ENCODE peak calls at places on chromosomes 2 and 18, in six cellular contexts. M is endodermal cell, K is suprapubic skin, R is dorsolateral prefrontal cortex, H is upper lobe of left lung, E is lung. S is an unnamed sample. For H3K27me3, the result is how much of the 10 kb centered on the place peaks cover.

GRCh38 chr2:96687266-96687665 is 44.7 kb downstream of the FER1L5 start:
- DNase-seq in H (no peak), E (no peak), K (no peak), R (peak), M (peak), S (no peak)

GRCh38 chr2:231549446-231550239 is 19.4 kb upstream of the NMUR1 start:
- DNase-seq in R (no peak), E (no peak), M (no peak), K (no peak), H (no peak), S (no peak)

GRCh38 chr2:80016166-80016565 is 288.4 kb downstream of the LRRTM1 start:
- DNase-seq in E (no peak), M (no peak), K (no peak), H (no peak), R (no peak), S (no peak)

GRCh38 chr2:98882368-98882767 is 53.7 kb downstream of the CRACDL start:
- DNase-seq in M (no peak), K (no peak), R (no peak), H (no peak), E (no peak), S (no peak)

GRCh38 chr2:44620189-44620990 is 258.6 kb downstream of the CAMKMT start:
- DNase-seq in M (no peak), H (no peak), R (no peak), K (no peak), E (no peak), S (no peak)

GRCh38 chr2:27306657-27307544 is 1.3 kb downstream of the UCN start:
- DNase-seq in E (no peak), R (no peak), M (peak), H (no peak), K (no peak), S (no peak)

GRCh38 chr2:220837226-220837625 is 734.9 kb downstream of the EPHA4 start:
- DNase-seq in K (no peak), R (no peak), E (no peak), H (no peak), M (peak), S (no peak)

GRCh38 chr2:4962419-4962818 is 729.8 kb upstream of the SOX11 start:
- DNase-seq in M (no peak), K (no peak), H (no peak), E (no peak), R (no peak), S (no peak)

GRCh38 chr2:206456078-206456769 is 12.9 kb downstream of the ADAM23 start:
- DNase-seq in R (no peak), K (no peak), E (no peak), H (no peak), M (no peak), S (no peak)

GRCh38 chr2:98293003-98293402 is 53.3 kb upstream of the CNGA3 start:
- DNase-seq in R (no peak), H (no peak), E (no peak), M (no peak), K (no peak), S (no peak)

GRCh38 chr2:73291461-73292315 is 1.7 kb downstream of the EGR4 start:
- DNase-seq in K (no peak), M (peak), R (no peak), E (no peak), H (no peak), S (no peak)

GRCh38 chr2:26709323-26710110 is 17.0 kb downstream of the KCNK3 start:
- DNase-seq in E (no peak), M (no peak), K (no peak), R (no peak), H (no peak), S (no peak)

GRCh38 chr2:83536489-83537020 is 922.5 kb downstream of the SUCLG1 start:
- DNase-seq in E (no peak), H (no peak), R (no peak), K (no peak), M (no peak), S (no peak)

GRCh38 chr2:137091704-137092103 is 326.4 kb downstream of the THSD7B start:
- DNase-seq in M (no peak), K (no peak), E (no peak), H (no peak), R (no peak), S (no peak)

GRCh38 chr2:163348843-163349395 is 386.9 kb downstream of the FIGN start:
- DNase-seq in R (no peak), K (no peak), H (no peak), E (no peak), M (peak), S (no peak)

GRCh38 chr2:161134547-161135518 is 25.4 kb upstream of the TANK start:
- DNase-seq in K (no peak), H (peak), E (no peak), M (no peak), R (no peak), S (no peak)

GRCh38 chr2:46802665-46803550 is 112.7 kb downstream of the MCFD2 start:
- DNase-seq in R (no peak), E (peak), H (no peak), K (no peak), M (peak), S (no peak)

GRCh38 chr2:9752441-9753275 is 90.6 kb upstream of the TAF1B start:
- DNase-seq in R (no peak), E (no peak), K (no peak), H (peak), M (no peak), S (peak)

GRCh38 chr2:8622199-8622911 is 59.5 kb upstream of the ID2 start:
- DNase-seq in E (no peak), H (no peak), K (peak), R (no peak), M (no peak), S (no peak)

GRCh38 chr2:138030459-138030858 is 66.2 kb downstream of the HNMT start:
- DNase-seq in M (no peak), H (no peak), R (no peak), E (no peak), K (no peak), S (no peak)

GRCh38 chr18:80171190-80171872 is 62.3 kb downstream of the ADNP2 start:
- DNase-seq in H (no peak), R (peak), M (peak), E (no peak), K (no peak), S (peak)

GRCh38 chr2:1972428-1972827 is 228.1 kb upstream of the PXDN start:
- DNase-seq in M (no peak), E (no peak), R (peak), K (no peak), H (no peak), S (no peak)

GRCh38 chr18:22349317-22349898 is 68.3 kb downstream of the CTAGE1 start:
- DNase-seq in E (no peak), M (no peak), H (no peak), R (no peak), K (no peak), S (no peak)

GRCh38 chr2:52933878-52934277 is 833.7 kb upstream of the CHAC2 start:
- DNase-seq in R (no peak), E (no peak), H (no peak), K (no peak), M (no peak), S (no peak)

GRCh38 chr2:102803041-102803896 is 41.4 kb downstream of the TMEM182 start:
- DNase-seq in E (no peak), H (no peak), K (no peak), M (no peak), R (no peak), S (no peak)

GRCh38 chr2:102803897-102804217 is 42.0 kb downstream of the TMEM182 start:
- DNase-seq in R (no peak), E (no peak), M (no peak), H (no peak), K (no peak), S (no peak)

GRCh38 chr2:102809291-102810189 is 47.7 kb downstream of the TMEM182 start:
- DNase-seq in H (no peak), E (no peak), R (no peak), K (no peak), M (no peak), S (no peak)

GRCh38 chr2:102801858-102802699 is 40.2 kb downstream of the TMEM182 start:
- DNase-seq in M (no peak), K (no peak), H (no peak), E (no peak), R (no peak), S (no peak)

DNA sequence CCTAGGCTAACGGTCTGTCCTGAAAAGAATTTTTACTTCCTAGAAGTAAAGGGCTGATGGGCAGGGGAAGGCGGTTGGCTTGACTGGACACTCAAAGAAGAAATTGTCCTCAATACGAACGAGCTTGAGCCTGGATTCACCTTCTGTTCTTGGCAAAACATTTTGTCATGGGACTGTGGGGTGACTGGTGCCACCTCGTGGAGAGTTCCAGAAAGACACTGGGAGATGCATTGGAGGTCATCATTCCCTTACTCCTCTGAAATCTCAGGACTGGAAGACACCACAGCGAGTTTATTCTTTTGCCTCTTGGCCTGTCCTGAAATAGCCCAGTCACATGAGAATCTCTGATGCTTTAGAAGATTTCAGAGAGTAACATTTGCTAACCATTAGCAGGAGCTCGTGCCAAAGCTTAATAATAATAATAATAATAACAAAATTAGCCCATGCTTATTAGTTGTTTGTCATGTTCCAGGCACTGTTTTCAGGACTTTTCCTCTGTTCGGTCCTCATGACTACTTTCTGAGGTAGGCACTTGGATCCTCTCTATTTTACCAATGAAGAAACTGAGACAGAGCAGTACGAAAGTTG is 44.5 kb downstream of the TMEM182 start:
- DNase-seq in K (no peak), H (peak), E (peak), R (peak), M (peak), S (peak)
- TF ChIP-seq CTCF in K (no peak), H (peak), E (peak), R (peak), M (peak), S (peak)

GRCh38 chr18:2848145-2848878 is 1.5 kb downstream of the EMILIN2 start:
- DNase-seq in E (no peak), M (no peak), H (no peak), K (no peak), R (no peak), S (no peak)

GRCh38 chr18:2848879-2849254 is 2.1 kb downstream of the EMILIN2 start:
- DNase-seq in R (no peak), M (no peak), H (no peak), E (no peak), K (no peak), S (no peak)

GRCh38 chr18:2853173-2853925 is 6.5 kb downstream of the EMILIN2 start:
- DNase-seq in K (no peak), M (no peak), H (no peak), R (no peak), E (no peak), S (no peak)

GRCh38 chr18:2851771-2852170 is 5.0 kb downstream of the EMILIN2 start:
- DNase-seq in E (no peak), K (no peak), R (no peak), M (no peak), H (no peak), S (no peak)

DNA sequence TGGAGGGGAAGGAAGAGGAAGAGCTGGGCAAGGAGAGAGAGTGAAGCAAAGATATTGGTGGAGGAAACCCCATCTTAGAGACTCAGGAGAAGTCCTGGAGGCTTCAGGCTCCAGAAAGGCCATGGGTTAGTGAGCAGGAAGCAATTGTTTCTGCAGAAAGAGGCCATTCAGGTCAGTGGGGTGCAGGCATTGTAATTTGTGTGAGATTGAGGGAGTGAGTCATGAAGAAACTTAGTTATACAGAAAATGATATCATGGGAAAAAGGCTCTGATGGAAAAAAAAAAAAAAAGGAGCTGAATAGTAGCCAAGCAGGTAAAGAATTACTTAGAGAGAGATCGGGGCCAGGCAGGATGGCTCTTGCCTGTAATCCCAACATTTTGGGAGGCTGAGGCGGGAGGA is 4.0 kb downstream of the EMILIN2 start:
- DNase-seq in E (no peak), K (no peak), H (no peak), R (no peak), M (no peak), S (no peak)
- H3K27me3 ChIP-seq in E (under half), K (under half), H (under half), R (under half), M (under half), S (under half)

DNA sequence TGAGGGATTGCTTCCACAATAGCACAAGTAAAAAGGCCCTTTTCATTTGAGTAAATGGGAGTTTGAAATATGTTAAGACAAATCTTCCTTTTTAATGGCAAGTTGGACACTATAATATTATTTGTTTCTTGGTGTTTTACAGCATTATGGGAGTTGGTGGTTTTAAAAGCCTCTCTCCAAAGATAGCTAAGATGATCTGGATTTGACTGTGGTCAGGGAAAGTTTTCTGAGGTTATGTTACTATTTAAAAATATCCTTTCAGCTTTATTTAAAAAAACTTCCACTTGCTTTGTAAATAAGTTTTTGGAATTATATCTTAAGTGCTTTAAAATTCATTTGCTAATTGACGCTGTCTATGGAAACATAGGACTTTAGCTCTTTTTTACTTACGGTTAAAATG is 401.2 kb upstream of the ZEB2 start:
- DNase-seq in R (no peak), E (no peak), H (no peak), M (no peak), K (no peak), S (no peak)
- H3K27ac ChIP-seq in R (no peak), E (no peak), H (no peak), M (no peak), K (no peak), S (no peak)

GRCh38 chr2:215808996-215809395 is 204.4 kb downstream of the MREG start:
- DNase-seq in E (no peak), M (no peak), R (no peak), K (no peak), H (no peak), S (no peak)
- TF ChIP-seq CTCF in E (no peak), M (peak), R (no peak), K (no peak), H (no peak), S (no peak)

GRCh38 chr2:209771474-209772292 is at the start of gene UNC80:
- DNase-seq in E (peak), R (peak), M (peak), K (no peak), H (peak), S (no peak)

GRCh38 chr2:209772316-209772715 is 684 bp downstream of the UNC80 start:
- DNase-seq in M (no peak), R (no peak), K (no peak), E (no peak), H (no peak), S (no peak)

GRCh38 chr2:209767316-209767715 is 4.3 kb upstream of the UNC80 start:
- DNase-seq in M (no peak), K (no peak), E (no peak), R (no peak), H (no peak), S (no peak)

GRCh38 chr2:209766613-209767012 is 5.0 kb upstream of the UNC80 start:
- DNase-seq in K (no peak), M (no peak), R (no peak), E (no peak), H (no peak), S (no peak)

DNA sequence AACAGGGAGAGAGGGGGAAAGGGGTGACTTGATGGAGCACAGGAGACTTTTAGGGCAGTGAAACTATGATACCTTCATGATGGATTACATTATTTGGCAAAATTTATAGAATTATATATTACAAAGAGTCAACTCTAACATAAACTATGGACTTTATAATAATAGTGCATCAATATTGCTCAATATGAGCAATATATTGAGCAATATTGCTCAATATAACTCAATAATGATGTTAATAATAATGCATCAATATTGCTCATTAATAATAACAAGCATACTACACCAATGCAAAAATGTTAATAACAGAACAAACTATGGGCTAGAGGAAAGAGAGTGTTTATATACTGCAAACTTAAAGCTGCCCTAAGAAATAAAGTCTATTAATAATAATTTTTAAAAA is 3.1 kb upstream of the UNC80 start:
- DNase-seq in E (no peak), K (no peak), M (no peak), H (no peak), R (no peak), S (no peak)
- H3K27me3 ChIP-seq in E (under half), K (under half), M (under half), H (under half), R (under half), S (under half)